ENCODE peak calls at places on chromosome 7, in four cellular contexts. K, V, X and W are unnamed samples.

GRCh38 chr7:9036080-9036479 is 602.7 kb downstream of the NXPH1 start:
- DNase-seq in X (no peak), V (no peak), K (no peak), W (no peak)

GRCh38 chr7:44261239-44261638 is 60.5 kb downstream of the YKT6 start:
- DNase-seq in K (no peak), X (no peak), V (no peak), W (no peak)

GRCh38 chr7:7639847-7640220 is 718 bp upstream of the UMAD1 start:
- DNase-seq in X (peak), K (no peak), V (no peak), W (peak)

GRCh38 chr7:80722596-80723141 is 84.2 kb downstream of the CD36 start:
- DNase-seq in K (peak), V (peak), X (no peak), W (peak)

GRCh38 chr7:108839091-108839490 is 269.4 kb downstream of the DNAJB9 start:
- DNase-seq in V (no peak), X (no peak), K (peak), W (no peak)

GRCh38 chr7:1404881-1405548 is 54.3 kb downstream of the MICALL2 start:
- DNase-seq in K (no peak), V (no peak), X (no peak), W (no peak)

GRCh38 chr7:4641667-4642467 is 40.2 kb upstream of the FOXK1 start:
- DNase-seq in V (peak), X (peak), K (peak), W (no peak)

GRCh38 chr7:47371733-47372368 is 210.1 kb downstream of the TNS3 start:
- DNase-seq in V (peak), K (peak), X (no peak), W (peak)

GRCh38 chr7:150481207-150481920 is 30.9 kb downstream of the GIMAP8 start:
- DNase-seq in V (no peak), X (peak), K (no peak), W (no peak)